ENCODE peak calls at places on chromosome 21, in ten cellular contexts. F, G, I, B, O, M, D, X, S and K are unnamed samples.

GRCh38 chr21:29144736-29145353 is 14.4 kb downstream of the MAP3K7CL start:
- DNase-seq in F (no peak), G (no peak), I (no peak), B (no peak), O (no peak), M (no peak), D (no peak), X (no peak), S (no peak), K (no peak)

GRCh38 chr21:27653481-27653880 is 686.6 kb upstream of the ADAMTS5 start:
- DNase-seq in F (no peak), G (no peak), I (no peak), B (no peak), O (no peak), M (no peak), D (no peak), X (no peak), S (no peak), K (no peak)

GRCh38 chr21:45931397-45931969 is 50.1 kb upstream of the COL6A1 start:
- DNase-seq in F (no peak), G (no peak), I (peak), B (no peak), O (no peak), M (no peak), D (no peak), X (no peak), S (no peak), K (no peak)

GRCh38 chr21:45141507-45141906 is 67.1 kb downstream of the ADARB1 start:
- DNase-seq in F (no peak), G (no peak), I (no peak), B (no peak), O (no peak), M (no peak), D (no peak), X (no peak), S (no peak), K (no peak)

GRCh38 chr21:37153193-37153934 is 80.3 kb downstream of the TTC3 start:
- DNase-seq in F (no peak), G (peak), I (peak), B (no peak), O (no peak), M (no peak), D (no peak), X (peak), S (peak), K (no peak)

GRCh38 chr21:36791150-36791549 is 92.2 kb downstream of the SIM2 start:
- DNase-seq in F (no peak), G (no peak), I (no peak), B (no peak), O (no peak), M (no peak), D (no peak), X (no peak), S (no peak), K (no peak)

GRCh38 chr21:46163375-46163774 is 8.0 kb upstream of the FTCD start:
- DNase-seq in F (no peak), G (no peak), I (peak), B (no peak), O (no peak), M (no peak), D (no peak), X (no peak), S (no peak), K (no peak)

GRCh38 chr21:40356644-40357043 is 489.4 kb downstream of the PCP4 start:
- DNase-seq in F (no peak), G (no peak), I (no peak), B (no peak), O (no peak), M (no peak), D (no peak), X (no peak), S (no peak), K (no peak)

GRCh38 chr21:46284077-46284644 is 1.2 kb downstream of the MCM3AP start:
- DNase-seq in F (no peak), G (no peak), I (no peak), B (no peak), O (no peak), M (no peak), D (no peak), X (peak), S (no peak), K (peak)

GRCh38 chr21:28337319-28337718 is 655.4 kb downstream of the LTN1 start:
- DNase-seq in F (peak), G (peak), I (no peak), B (no peak), O (no peak), M (no peak), D (no peak), X (no peak), S (no peak), K (no peak)

GRCh38 chr21:37627074-37627473 is 260.5 kb downstream of the DYRK1A start:
- DNase-seq in F (no peak), G (no peak), I (no peak), B (no peak), O (no peak), M (no peak), D (no peak), X (no peak), S (no peak), K (no peak)

GRCh38 chr21:23936224-23936623 is 1671.1 kb downstream of the MRPL39 start:
- DNase-seq in F (no peak), G (no peak), I (no peak), B (no peak), O (no peak), M (no peak), D (no peak), X (no peak), S (peak), K (peak)

GRCh38 chr21:26795398-26795790 is 49.8 kb downstream of the ADAMTS1 start:
- DNase-seq in F (no peak), G (no peak), I (no peak), B (no peak), O (no peak), M (no peak), D (no peak), X (no peak), S (no peak), K (no peak)

GRCh38 chr21:36859744-36860501 is 106.5 kb downstream of the HLCS start:
- DNase-seq in F (peak), G (peak), I (peak), B (peak), O (no peak), M (peak), D (no peak), X (peak), S (no peak), K (peak)

GRCh38 chr21:46295996-46296752 is 10.0 kb downstream of the YBEY start:
- DNase-seq in F (no peak), G (peak), I (peak), B (no peak), O (no peak), M (peak), D (peak), X (peak), S (no peak), K (peak)

GRCh38 chr21:46083271-46084040 is 14.5 kb upstream of the COL6A2 start:
- DNase-seq in F (no peak), G (no peak), I (peak), B (no peak), O (no peak), M (no peak), D (no peak), X (no peak), S (no peak), K (peak)

GRCh38 chr21:40386301-40386911 is 460.6 kb downstream of the DSCAM start:
- DNase-seq in F (peak), G (no peak), I (peak), B (peak), O (no peak), M (peak), D (no peak), X (peak), S (no peak), K (peak)

GRCh38 chr21:46069719-46070279 is 28.1 kb upstream of the COL6A2 start:
- DNase-seq in F (no peak), G (no peak), I (peak), B (no peak), O (no peak), M (peak), D (peak), X (no peak), S (no peak), K (peak)

GRCh38 chr21:7916329-7917303 is 2604.8 kb upstream of the TPTE start:
- DNase-seq in F (no peak), G (no peak), I (no peak), B (no peak), O (no peak), M (no peak), D (no peak), X (no peak), S (no peak), K (no peak)
- H3K4me3 ChIP-seq in F (no peak), G (no peak), I (no peak), B (no peak), O (no peak), M (no peak), D (no peak), X (no peak), S (no peak), K (no peak)

GRCh38 chr21:14602418-14602987 is 56.4 kb upstream of the SAMSN1 start:
- DNase-seq in F (no peak), G (no peak), I (no peak), B (no peak), O (no peak), M (no peak), D (no peak), X (no peak), S (no peak), K (no peak)
- H3K4me3 ChIP-seq in F (no peak), G (no peak), I (no peak), B (no peak), O (peak), M (no peak), D (peak), X (no peak), S (no peak), K (no peak)

GRCh38 chr21:44028287-44028659 is 16.2 kb downstream of the TRAPPC10 start:
- DNase-seq in F (no peak), G (no peak), I (peak), B (no peak), O (no peak), M (no peak), D (no peak), X (no peak), S (no peak), K (no peak)

GRCh38 chr21:44021064-44021463 is 9.0 kb downstream of the TRAPPC10 start:
- DNase-seq in F (no peak), G (peak), I (peak), B (no peak), O (no peak), M (no peak), D (no peak), X (no peak), S (no peak), K (no peak)

GRCh38 chr21:44027607-44028286 is 15.6 kb downstream of the TRAPPC10 start:
- DNase-seq in F (no peak), G (no peak), I (peak), B (no peak), O (no peak), M (no peak), D (no peak), X (no peak), S (no peak), K (no peak)

GRCh38 chr21:44024257-44024656 is 12.1 kb downstream of the TRAPPC10 start:
- DNase-seq in F (no peak), G (no peak), I (peak), B (no peak), O (no peak), M (no peak), D (no peak), X (no peak), S (no peak), K (no peak)

DNA sequence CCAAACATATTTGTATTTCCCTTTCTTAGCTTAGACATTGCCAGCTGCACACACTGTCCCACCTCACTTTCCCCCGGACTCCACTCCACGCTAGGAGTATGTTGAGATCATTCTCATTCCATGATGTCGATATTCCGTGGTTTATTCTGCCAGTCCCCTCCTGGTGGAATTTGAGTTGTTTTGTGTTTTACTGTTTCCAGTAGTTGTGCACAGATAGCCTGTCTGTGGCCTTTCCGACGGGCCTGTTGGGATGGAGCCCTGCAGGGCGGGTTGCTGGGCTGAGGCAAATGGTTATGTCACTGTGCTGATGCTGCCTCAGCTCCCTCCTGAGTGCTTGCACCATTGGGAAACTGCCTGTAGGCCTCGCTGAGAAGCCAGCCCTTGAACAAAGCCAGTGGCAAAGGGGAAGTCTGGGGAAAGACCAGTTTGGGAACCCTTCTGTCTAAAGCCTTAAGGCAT is 12.8 kb downstream of the TRAPPC10 start:
- DNase-seq in F (no peak), G (no peak), I (peak), B (no peak), O (no peak), M (peak), D (no peak), X (peak), S (no peak), K (peak)
- H3K4me3 ChIP-seq in F (no peak), G (no peak), I (no peak), B (no peak), O (no peak), M (no peak), D (no peak), X (no peak), S (no peak), K (no peak)

DNA sequence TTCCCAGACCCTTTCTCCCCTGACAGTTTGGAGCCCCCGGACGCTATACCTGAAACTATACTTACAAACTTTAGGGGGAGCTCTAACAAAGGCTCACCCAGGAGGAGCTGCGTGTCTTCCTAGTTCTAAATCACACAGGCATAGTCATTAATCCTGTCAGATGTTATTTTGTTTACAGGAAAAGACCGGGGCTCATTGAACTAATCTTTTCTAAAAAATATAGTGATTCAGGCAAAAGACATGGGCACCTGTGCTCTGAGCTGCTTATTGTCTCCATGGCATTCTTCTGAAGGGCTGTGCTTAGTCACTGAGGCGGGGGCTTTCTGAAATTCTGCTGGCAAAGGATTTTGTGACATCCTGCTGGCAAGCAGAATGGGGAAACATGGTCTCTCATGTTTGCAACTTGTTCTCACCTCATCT is 1577.0 kb downstream of the NCAM2 start:
- DNase-seq in F (no peak), G (no peak), I (no peak), B (no peak), O (no peak), M (no peak), D (no peak), X (no peak), S (no peak), K (peak)
- H3K4me3 ChIP-seq in F (no peak), G (no peak), I (no peak), B (no peak), O (no peak), M (no peak), D (no peak), X (no peak), S (no peak), K (no peak)

GRCh38 chr21:35226302-35226701 is 177.2 kb upstream of the RUNX1 start:
- DNase-seq in F (no peak), G (peak), I (peak), B (no peak), O (no peak), M (no peak), D (no peak), X (no peak), S (no peak), K (no peak)

GRCh38 chr21:35229290-35229689 is 180.2 kb upstream of the RUNX1 start:
- DNase-seq in F (no peak), G (no peak), I (no peak), B (no peak), O (no peak), M (no peak), D (no peak), X (no peak), S (no peak), K (no peak)

GRCh38 chr21:35225573-35225972 is 176.5 kb upstream of the RUNX1 start:
- DNase-seq in F (no peak), G (no peak), I (no peak), B (no peak), O (no peak), M (no peak), D (no peak), X (no peak), S (no peak), K (no peak)

GRCh38 chr21:35226960-35227741 is 178.0 kb upstream of the RUNX1 start:
- DNase-seq in F (peak), G (no peak), I (no peak), B (no peak), O (peak), M (no peak), D (peak), X (peak), S (no peak), K (no peak)

DNA sequence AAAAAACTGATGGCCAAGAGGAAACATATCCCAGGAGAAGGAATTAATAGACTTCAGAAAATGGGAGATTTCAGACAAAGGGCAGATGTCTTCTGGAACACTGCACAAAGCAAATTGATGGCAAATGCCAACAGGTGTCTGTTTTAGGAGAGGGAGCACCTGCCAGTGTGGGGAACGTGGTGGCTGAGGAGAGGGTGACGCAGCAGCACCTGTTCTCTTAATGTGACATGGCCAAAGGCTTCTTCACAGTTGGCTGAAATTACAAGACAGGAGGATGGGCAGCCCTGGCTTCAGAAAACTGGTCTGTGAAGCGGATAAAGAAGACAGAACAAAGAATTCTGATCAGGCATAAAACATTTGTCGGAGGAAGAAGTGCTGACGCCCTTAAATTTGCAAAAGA is 178.7 kb upstream of the RUNX1 start:
- DNase-seq in F (peak), G (no peak), I (no peak), B (no peak), O (no peak), M (no peak), D (no peak), X (peak), S (no peak), K (no peak)
- H3K4me3 ChIP-seq in F (peak), G (no peak), I (no peak), B (no peak), O (peak), M (no peak), D (peak), X (no peak), S (no peak), K (no peak)

DNA sequence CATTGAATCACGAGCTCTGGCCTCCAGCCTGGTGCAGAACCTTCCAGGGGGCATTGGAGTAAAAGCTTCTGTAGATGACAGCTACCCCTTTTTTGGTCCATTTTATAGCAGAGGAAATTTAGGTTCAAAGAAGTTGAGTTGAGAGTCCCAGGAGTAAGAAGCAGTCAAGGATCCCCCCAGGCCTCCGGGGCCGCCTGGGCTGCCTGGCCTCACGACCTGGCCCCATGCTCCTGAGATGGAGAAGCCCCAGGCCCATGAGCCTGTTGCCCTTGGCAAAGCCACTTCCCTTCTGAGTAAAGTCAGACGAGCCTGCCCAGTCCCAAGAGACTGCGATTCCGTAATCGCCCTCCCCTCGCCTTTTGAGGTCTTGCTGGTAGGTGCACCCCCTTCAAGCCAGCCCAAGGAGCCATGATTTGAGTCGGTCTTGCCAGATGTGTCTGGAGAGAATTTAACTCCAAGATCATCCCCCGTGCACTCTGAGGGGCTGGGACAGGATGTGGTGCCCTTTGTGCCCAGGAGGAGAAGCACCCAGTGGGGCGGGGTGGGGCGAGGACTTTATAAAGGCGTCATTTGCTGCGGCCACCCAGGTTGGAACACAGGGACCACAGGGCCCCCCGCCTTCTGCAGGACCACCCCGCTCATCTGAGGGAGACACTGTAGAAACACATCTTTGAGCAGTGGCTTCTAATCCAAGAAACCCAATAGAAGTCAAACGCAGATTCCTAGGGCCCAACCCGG is 30.1 kb downstream of the PDE9A start:
- DNase-seq in F (no peak), G (no peak), I (no peak), B (no peak), O (no peak), M (no peak), D (peak), X (no peak), S (no peak), K (no peak)
- H3K4me3 ChIP-seq in F (no peak), G (no peak), I (no peak), B (no peak), O (peak), M (no peak), D (peak), X (no peak), S (no peak), K (no peak)

DNA sequence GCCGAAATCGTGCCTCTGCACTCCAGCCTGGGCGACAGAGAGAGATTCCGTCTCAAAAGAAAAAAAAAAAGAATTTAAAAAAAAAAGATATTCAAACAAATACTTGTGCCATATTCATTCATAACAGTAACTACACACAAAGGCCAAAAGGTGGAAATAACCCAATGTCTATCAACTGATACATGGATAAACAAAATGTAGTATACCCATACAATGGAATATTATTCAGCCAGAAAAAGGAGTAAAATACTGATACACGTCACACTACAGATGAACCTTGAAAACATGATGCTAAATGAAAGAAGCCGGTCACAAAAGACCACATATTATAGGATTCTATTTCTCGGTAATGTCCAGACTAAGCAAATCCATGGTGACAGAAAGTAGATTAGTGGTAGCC is 109.4 kb upstream of the SOD1 start:
- DNase-seq in F (no peak), G (no peak), I (no peak), B (no peak), O (no peak), M (no peak), D (no peak), X (no peak), S (no peak), K (no peak)
- H3K4me3 ChIP-seq in F (no peak), G (no peak), I (no peak), B (no peak), O (no peak), M (no peak), D (no peak), X (no peak), S (no peak), K (no peak)

DNA sequence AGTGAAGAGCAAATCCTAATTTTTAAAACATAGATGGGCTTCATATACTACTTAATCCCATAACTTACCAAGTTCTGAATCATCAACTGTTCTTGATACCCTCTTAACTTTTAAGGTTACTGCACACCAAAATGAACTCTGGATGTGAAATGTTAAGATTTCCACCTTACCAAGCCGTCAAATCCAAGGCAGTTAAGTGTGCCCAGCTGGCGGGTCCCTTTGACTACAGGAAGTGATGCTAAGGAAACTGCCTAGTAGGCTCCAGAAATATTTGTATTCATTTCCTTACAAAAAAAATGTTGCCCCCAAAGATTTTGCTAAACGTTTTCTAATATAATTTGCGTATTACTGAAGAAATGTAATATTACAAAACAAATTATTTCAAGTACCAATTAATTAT is 10.7 kb downstream of the NRIP1 start:
- DNase-seq in F (no peak), G (no peak), I (no peak), B (no peak), O (no peak), M (no peak), D (no peak), X (peak), S (no peak), K (no peak)
- H3K4me3 ChIP-seq in F (no peak), G (no peak), I (no peak), B (no peak), O (no peak), M (no peak), D (no peak), X (no peak), S (no peak), K (no peak)

GRCh38 chr21:34130598-34130985 is 57.2 kb downstream of the MRPS6 start:
- DNase-seq in F (no peak), G (no peak), I (peak), B (no peak), O (no peak), M (no peak), D (no peak), X (no peak), S (no peak), K (no peak)
- H3K4me3 ChIP-seq in F (no peak), G (no peak), I (no peak), B (no peak), O (no peak), M (no peak), D (no peak), X (no peak), S (no peak), K (no peak)